ENCODE peak calls at places on chromosomes 3 and 15, in eight cellular contexts. One of them, this sample, is unnamed.

GRCh38 chr3:159881828-159882309 is 106.8 kb upstream of the IL12A start:
- DNase-seq in CD8-positive, alpha-beta T cell: no peak
- DNase-seq in uterus: no peak
- DNase-seq in MCF 10A: peak
- DNase-seq in AG09309: no peak
- DNase-seq in foreskin fibroblast: no peak
- DNase-seq in HL-60: no peak
- DNase-seq in astrocyte: peak
- DNase-seq in this sample: no peak

GRCh38 chr3:117355566-117355965 is 646.0 kb downstream of the TUSC7 start:
- DNase-seq in CD8-positive, alpha-beta T cell: no peak
- DNase-seq in uterus: no peak
- DNase-seq in MCF 10A: peak
- DNase-seq in AG09309: no peak
- DNase-seq in foreskin fibroblast: peak
- DNase-seq in HL-60: peak
- DNase-seq in astrocyte: no peak
- DNase-seq in this sample: no peak

GRCh38 chr15:64224508-64224907 is 61.7 kb upstream of the PPIB start:
- DNase-seq in CD8-positive, alpha-beta T cell: no peak
- DNase-seq in uterus: no peak
- DNase-seq in MCF 10A: peak
- DNase-seq in AG09309: peak
- DNase-seq in foreskin fibroblast: peak
- DNase-seq in HL-60: no peak
- DNase-seq in astrocyte: peak
- DNase-seq in this sample: no peak

GRCh38 chr3:47613723-47614122 is 35.1 kb upstream of the CSPG5 start:
- DNase-seq in CD8-positive, alpha-beta T cell: no peak
- DNase-seq in uterus: no peak
- DNase-seq in MCF 10A: no peak
- DNase-seq in AG09309: no peak
- DNase-seq in foreskin fibroblast: no peak
- DNase-seq in HL-60: no peak
- DNase-seq in astrocyte: peak
- DNase-seq in this sample: no peak

GRCh38 chr3:150970665-150971327 is 1.7 kb downstream of the CLRN1 start:
- DNase-seq in CD8-positive, alpha-beta T cell: no peak
- DNase-seq in uterus: no peak
- DNase-seq in MCF 10A: peak
- DNase-seq in AG09309: peak
- DNase-seq in foreskin fibroblast: peak
- DNase-seq in HL-60: no peak
- DNase-seq in astrocyte: peak
- DNase-seq in this sample: no peak

GRCh38 chr3:189458536-189458935 is 172.7 kb upstream of the TP63 start:
- DNase-seq in CD8-positive, alpha-beta T cell: no peak
- DNase-seq in uterus: no peak
- DNase-seq in MCF 10A: peak
- DNase-seq in AG09309: no peak
- DNase-seq in foreskin fibroblast: no peak
- DNase-seq in HL-60: no peak
- DNase-seq in astrocyte: peak
- DNase-seq in this sample: no peak

GRCh38 chr3:118863731-118864322 is 170.8 kb downstream of the IGSF11 start:
- DNase-seq in CD8-positive, alpha-beta T cell: no peak
- DNase-seq in uterus: no peak
- DNase-seq in MCF 10A: peak
- DNase-seq in AG09309: no peak
- DNase-seq in foreskin fibroblast: no peak
- DNase-seq in HL-60: peak
- DNase-seq in astrocyte: no peak
- DNase-seq in this sample: peak

GRCh38 chr3:194042947-194043346 is 93.0 kb upstream of the HES1 start:
- DNase-seq in CD8-positive, alpha-beta T cell: no peak
- DNase-seq in uterus: no peak
- DNase-seq in MCF 10A: no peak
- DNase-seq in AG09309: peak
- DNase-seq in foreskin fibroblast: peak
- DNase-seq in HL-60: no peak
- DNase-seq in astrocyte: peak
- DNase-seq in this sample: no peak

GRCh38 chr3:185365281-185366211 is 2.6 kb downstream of the MAP3K13 start:
- DNase-seq in CD8-positive, alpha-beta T cell: no peak
- DNase-seq in uterus: no peak
- DNase-seq in MCF 10A: no peak
- DNase-seq in AG09309: no peak
- DNase-seq in foreskin fibroblast: no peak
- DNase-seq in HL-60: no peak
- DNase-seq in astrocyte: no peak
- DNase-seq in this sample: no peak

GRCh38 chr3:10411598-10412332 is 90.9 kb upstream of the SEC13 start:
- DNase-seq in CD8-positive, alpha-beta T cell: no peak
- DNase-seq in uterus: no peak
- DNase-seq in MCF 10A: no peak
- DNase-seq in AG09309: no peak
- DNase-seq in foreskin fibroblast: no peak
- DNase-seq in HL-60: no peak
- DNase-seq in astrocyte: no peak
- DNase-seq in this sample: no peak

GRCh38 chr3:40623567-40623966 is 98.8 kb downstream of the ZNF621 start:
- DNase-seq in CD8-positive, alpha-beta T cell: no peak
- DNase-seq in uterus: no peak
- DNase-seq in MCF 10A: peak
- DNase-seq in AG09309: no peak
- DNase-seq in foreskin fibroblast: no peak
- DNase-seq in HL-60: peak
- DNase-seq in astrocyte: peak
- DNase-seq in this sample: no peak

GRCh38 chr3:49899815-49900214 is 3.9 kb downstream of the MST1R start:
- DNase-seq in CD8-positive, alpha-beta T cell: no peak
- DNase-seq in uterus: no peak
- DNase-seq in MCF 10A: peak
- DNase-seq in AG09309: no peak
- DNase-seq in foreskin fibroblast: no peak
- DNase-seq in HL-60: peak
- DNase-seq in astrocyte: no peak
- DNase-seq in this sample: no peak

GRCh38 chr3:15783361-15783969 is 14.3 kb downstream of the ANKRD28 start:
- DNase-seq in CD8-positive, alpha-beta T cell: no peak
- DNase-seq in uterus: no peak
- DNase-seq in MCF 10A: no peak
- DNase-seq in AG09309: peak
- DNase-seq in foreskin fibroblast: peak
- DNase-seq in HL-60: no peak
- DNase-seq in astrocyte: peak
- DNase-seq in this sample: no peak

GRCh38 chr15:34122771-34123183 is 20.9 kb downstream of the PGBD4 start:
- DNase-seq in CD8-positive, alpha-beta T cell: no peak
- DNase-seq in uterus: no peak
- DNase-seq in MCF 10A: no peak
- DNase-seq in AG09309: peak
- DNase-seq in foreskin fibroblast: peak
- DNase-seq in HL-60: no peak
- DNase-seq in astrocyte: peak
- DNase-seq in this sample: no peak

GRCh38 chr15:40197434-40197833 is 36.6 kb downstream of the BUB1B start:
- DNase-seq in CD8-positive, alpha-beta T cell: no peak
- DNase-seq in uterus: no peak
- DNase-seq in MCF 10A: no peak
- DNase-seq in AG09309: no peak
- DNase-seq in foreskin fibroblast: no peak
- DNase-seq in HL-60: no peak
- DNase-seq in astrocyte: no peak
- DNase-seq in this sample: no peak

GRCh38 chr3:58217209-58217811 is 6.5 kb upstream of the DNASE1L3 start:
- DNase-seq in CD8-positive, alpha-beta T cell: peak
- DNase-seq in uterus: peak
- DNase-seq in MCF 10A: peak
- DNase-seq in AG09309: peak
- DNase-seq in foreskin fibroblast: peak
- DNase-seq in HL-60: peak
- DNase-seq in astrocyte: peak
- DNase-seq in this sample: no peak
- TF ChIP-seq CTCF in CD8-positive, alpha-beta T cell: peak
- TF ChIP-seq CTCF in uterus: peak
- TF ChIP-seq CTCF in MCF 10A: peak
- TF ChIP-seq CTCF in AG09309: peak
- TF ChIP-seq CTCF in foreskin fibroblast: peak
- TF ChIP-seq CTCF in HL-60: peak
- TF ChIP-seq CTCF in astrocyte: peak
- TF ChIP-seq CTCF in this sample: peak

GRCh38 chr3:30437172-30437571 is 169.2 kb upstream of the TGFBR2 start:
- DNase-seq in CD8-positive, alpha-beta T cell: no peak
- DNase-seq in uterus: peak
- DNase-seq in MCF 10A: peak
- DNase-seq in AG09309: no peak
- DNase-seq in foreskin fibroblast: peak
- DNase-seq in HL-60: no peak
- DNase-seq in astrocyte: peak
- DNase-seq in this sample: no peak
- TF ChIP-seq CTCF in CD8-positive, alpha-beta T cell: no peak
- TF ChIP-seq CTCF in uterus: no peak
- TF ChIP-seq CTCF in MCF 10A: no peak
- TF ChIP-seq CTCF in AG09309: no peak
- TF ChIP-seq CTCF in foreskin fibroblast: no peak
- TF ChIP-seq CTCF in HL-60: no peak
- TF ChIP-seq CTCF in astrocyte: no peak
- TF ChIP-seq CTCF in this sample: peak

GRCh38 chr3:66367979-66368378 is 132.8 kb downstream of the LRIG1 start:
- DNase-seq in CD8-positive, alpha-beta T cell: no peak
- DNase-seq in uterus: no peak
- DNase-seq in MCF 10A: no peak
- DNase-seq in AG09309: no peak
- DNase-seq in foreskin fibroblast: no peak
- DNase-seq in HL-60: no peak
- DNase-seq in astrocyte: no peak
- DNase-seq in this sample: no peak

GRCh38 chr3:66376568-66376967 is 124.3 kb downstream of the LRIG1 start:
- DNase-seq in CD8-positive, alpha-beta T cell: no peak
- DNase-seq in uterus: no peak
- DNase-seq in MCF 10A: peak
- DNase-seq in AG09309: peak
- DNase-seq in foreskin fibroblast: peak
- DNase-seq in HL-60: no peak
- DNase-seq in astrocyte: peak
- DNase-seq in this sample: no peak

GRCh38 chr3:66370179-66370578 is 130.6 kb downstream of the LRIG1 start:
- DNase-seq in CD8-positive, alpha-beta T cell: no peak
- DNase-seq in uterus: no peak
- DNase-seq in MCF 10A: no peak
- DNase-seq in AG09309: no peak
- DNase-seq in foreskin fibroblast: no peak
- DNase-seq in HL-60: no peak
- DNase-seq in astrocyte: no peak
- DNase-seq in this sample: no peak

GRCh38 chr3:66371432-66371831 is 129.4 kb downstream of the LRIG1 start:
- DNase-seq in CD8-positive, alpha-beta T cell: no peak
- DNase-seq in uterus: no peak
- DNase-seq in MCF 10A: no peak
- DNase-seq in AG09309: no peak
- DNase-seq in foreskin fibroblast: no peak
- DNase-seq in HL-60: no peak
- DNase-seq in astrocyte: no peak
- DNase-seq in this sample: no peak

DNA sequence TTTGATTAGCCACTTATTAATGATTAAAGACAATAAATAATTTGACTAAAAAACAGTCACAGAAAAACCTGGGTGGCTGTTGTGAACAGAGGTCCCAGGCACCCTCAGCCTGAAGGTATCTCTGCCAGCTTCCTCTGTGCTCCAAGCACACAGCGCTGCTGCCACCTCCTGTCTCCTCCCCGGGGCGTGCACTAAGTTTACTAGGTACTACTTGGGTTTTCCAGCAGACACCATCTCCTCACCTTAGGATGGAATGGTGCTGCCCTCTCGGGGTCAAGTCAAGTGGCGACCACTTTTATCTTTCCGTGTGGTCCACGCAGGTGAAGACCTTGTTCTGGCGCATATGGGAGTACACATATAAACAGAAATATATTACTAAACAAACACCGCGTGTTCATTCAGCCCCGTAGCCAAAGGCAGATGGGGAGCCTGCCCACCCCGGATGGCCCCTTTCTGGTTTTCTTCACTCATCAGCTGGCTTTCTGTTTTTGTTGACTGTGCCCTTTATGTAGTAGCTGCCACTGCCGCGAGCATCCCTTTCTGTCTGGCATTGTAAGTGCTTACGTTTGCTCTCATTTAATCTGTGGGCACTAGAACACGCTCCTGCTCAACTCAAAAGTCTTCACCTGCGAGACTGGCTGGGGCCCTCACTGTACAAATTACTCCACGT is 128.0 kb downstream of the LRIG1 start:
- DNase-seq in CD8-positive, alpha-beta T cell: peak
- DNase-seq in uterus: no peak
- DNase-seq in MCF 10A: no peak
- DNase-seq in AG09309: no peak
- DNase-seq in foreskin fibroblast: peak
- DNase-seq in HL-60: no peak
- DNase-seq in astrocyte: no peak
- DNase-seq in this sample: no peak
- TF ChIP-seq CTCF in CD8-positive, alpha-beta T cell: peak
- TF ChIP-seq CTCF in uterus: no peak
- TF ChIP-seq CTCF in MCF 10A: no peak
- TF ChIP-seq CTCF in AG09309: peak
- TF ChIP-seq CTCF in foreskin fibroblast: peak
- TF ChIP-seq CTCF in HL-60: no peak
- TF ChIP-seq CTCF in astrocyte: no peak
- TF ChIP-seq CTCF in this sample: peak

GRCh38 chr3:57078366-57079220 is 18.1 kb downstream of the SPATA12 start:
- DNase-seq in CD8-positive, alpha-beta T cell: no peak
- DNase-seq in uterus: peak
- DNase-seq in MCF 10A: peak
- DNase-seq in AG09309: peak
- DNase-seq in foreskin fibroblast: peak
- DNase-seq in HL-60: peak
- DNase-seq in astrocyte: peak
- DNase-seq in this sample: no peak
- TF ChIP-seq CTCF in CD8-positive, alpha-beta T cell: no peak
- TF ChIP-seq CTCF in uterus: peak
- TF ChIP-seq CTCF in MCF 10A: no peak
- TF ChIP-seq CTCF in AG09309: no peak
- TF ChIP-seq CTCF in foreskin fibroblast: no peak
- TF ChIP-seq CTCF in HL-60: no peak
- TF ChIP-seq CTCF in astrocyte: no peak
- TF ChIP-seq CTCF in this sample: no peak

This sample was measured in osteocyte.